ENCODE peak calls at places on chromosomes 11 and 22, in nine cellular contexts. M, J, I, X, Y, S, A, H and F are unnamed samples.

GRCh38 chr22:24968066-24968561 is 15.6 kb downstream of the KIAA1671 start:
- DNase-seq in A (no peak), S (no peak), H (no peak), Y (no peak), J (peak; percentile 29), M (no peak), I (no peak), X (no peak), F (no peak)

GRCh38 chr11:73326929-73327811 is 19.1 kb downstream of the ARHGEF17 start:
- DNase-seq in I (no peak), A (no peak), J (no peak), H (no peak), X (no peak), Y (no peak), M (no peak), S (no peak), F (peak; percentile 52)

GRCh38 chr11:122717264-122717867 is 61.8 kb downstream of the UBASH3B start:
- DNase-seq in I (no peak), A (no peak), M (no peak), S (peak; percentile 69), H (no peak), Y (no peak), J (no peak), X (no peak), F (no peak)

GRCh38 chr11:47121731-47122130 is 54.9 kb downstream of the ARFGAP2 start:
- DNase-seq in J (no peak), S (no peak), X (no peak), M (no peak), Y (no peak), I (no peak), A (no peak), H (no peak), F (no peak)

GRCh38 chr22:47392054-47392347 is 629.6 kb downstream of the TBC1D22A start:
- DNase-seq in X (no peak), M (no peak), J (no peak), A (no peak), Y (no peak), S (no peak), H (no peak), I (no peak), F (no peak)

GRCh38 chr11:128497057-128497957 is 90.1 kb downstream of the ETS1 start:
- DNase-seq in I (peak; percentile 96), A (peak; percentile 61), S (no peak), J (no peak), M (no peak), Y (no peak), H (no peak), X (no peak), F (peak; percentile 99)

GRCh38 chr11:97657852-97658251 is 1268.0 kb downstream of the JRKL start:
- DNase-seq in J (no peak), X (no peak), A (no peak), Y (no peak), S (no peak), H (no peak), M (no peak), I (no peak), F (no peak)

GRCh38 chr11:27698872-27699241 is 1.4 kb downstream of the BDNF start:
- DNase-seq in A (peak; percentile 80), I (peak; percentile 77), H (no peak), S (no peak), Y (peak; percentile 84), M (peak; percentile 88), X (no peak), J (peak; percentile 78), F (peak; percentile 94)

GRCh38 chr22:46661221-46661851 is 41.1 kb downstream of the GRAMD4 start:
- DNase-seq in J (no peak), I (no peak), H (no peak), Y (no peak), A (peak; percentile 38), X (peak; percentile 51), M (no peak), S (no peak), F (peak; percentile 28)

GRCh38 chr11:123653997-123654565 is 343 bp downstream of the SCN3B start:
- DNase-seq in J (peak; percentile 51), X (peak; percentile 4), H (no peak), A (peak; percentile 45), I (no peak), M (no peak), Y (peak; percentile 69), S (peak; percentile 47), F (peak; percentile 53)

GRCh38 chr22:26553056-26553752 is 36.7 kb downstream of the TPST2 start:
- DNase-seq in M (no peak), S (no peak), A (peak; percentile 55), X (no peak), H (no peak), J (no peak), I (peak; percentile 67), Y (no peak), F (peak; percentile 94)

GRCh38 chr11:69307871-69308381 is 14.0 kb downstream of the MYEOV start:
- DNase-seq in Y (no peak), A (no peak), S (no peak), H (no peak), J (no peak), M (peak; percentile 44), X (no peak), I (no peak), F (no peak)

GRCh38 chr11:47667135-47667534 is 24.8 kb upstream of the MTCH2 start:
- DNase-seq in X (no peak), H (no peak), M (no peak), A (no peak), S (no peak), Y (no peak), J (no peak), I (no peak), F (no peak)

GRCh38 chr22:41998361-41999261 is at the start of gene WBP2NL:
- DNase-seq in I (peak; percentile 5), M (peak; percentile 81), Y (no peak), A (no peak), H (no peak), S (peak; percentile 91), X (peak; percentile 82), J (peak; percentile 79), F (peak; percentile 66)

GRCh38 chr11:129323896-129324522 is 51.6 kb upstream of the BARX2 start:
- DNase-seq in Y (no peak), I (peak; percentile 10), S (no peak), X (no peak), H (no peak), A (no peak), M (no peak), J (peak; percentile 29), F (peak; percentile 16)

GRCh38 chr11:3111919-3112690 is 53.0 kb downstream of the OSBPL5 start:
- DNase-seq in I (peak; percentile 44), A (no peak), H (no peak), S (no peak), M (no peak), J (no peak), Y (no peak), X (no peak), F (peak; percentile 64)

GRCh38 chr11:114015117-114015516 is 40.2 kb downstream of the HTR3A start:
- DNase-seq in H (no peak), Y (no peak), J (no peak), X (no peak), A (no peak), I (no peak), S (no peak), M (no peak), F (no peak)

GRCh38 chr11:45390407-45390806 is 104.3 kb upstream of the SYT13 start:
- DNase-seq in S (no peak), I (peak; percentile 44), Y (no peak), H (no peak), J (no peak), X (no peak), M (no peak), A (no peak), F (no peak)

GRCh38 chr22:49094151-49094550 is 733.5 kb downstream of the BRD1 start:
- DNase-seq in H (no peak), J (no peak), X (no peak), A (no peak), M (no peak), Y (no peak), S (no peak), I (no peak), F (no peak)

GRCh38 chr22:32964411-32965057 is 93.6 kb downstream of the SYN3 start:
- DNase-seq in M (no peak), S (no peak), Y (no peak), J (no peak), I (no peak), X (no peak), A (no peak), H (no peak), F (no peak)

GRCh38 chr11:64747961-64748715 is 4.2 kb upstream of the RASGRP2 start:
- DNase-seq in S (peak; percentile 27), A (no peak), I (peak; percentile 72), H (no peak), M (no peak), J (no peak), Y (no peak), X (no peak), F (peak; percentile 92)

GRCh38 chr22:21710156-21710555 is 25.4 kb downstream of the YPEL1 start:
- DNase-seq in S (no peak), Y (no peak), H (no peak), X (no peak), A (no peak), J (no peak), I (no peak), M (no peak), F (no peak)

GRCh38 chr11:103047837-103048236 is 44.1 kb downstream of the DCUN1D5 start:
- DNase-seq in H (no peak), A (no peak), J (no peak), S (no peak), X (no peak), Y (no peak), M (no peak), I (no peak), F (peak; percentile 32)

GRCh38 chr11:104852811-104853210 is 45.4 kb downstream of the CASP12 start:
- DNase-seq in X (no peak), A (no peak), S (no peak), J (no peak), H (no peak), I (no peak), Y (no peak), M (no peak), F (peak; percentile 6)

GRCh38 chr11:24513837-24514594 is 17.2 kb downstream of the LUZP2 start:
- DNase-seq in S (no peak), X (no peak), A (no peak), Y (no peak), J (no peak), M (no peak), H (no peak), I (no peak), F (no peak)

GRCh38 chr11:68150029-68150428 is 28.8 kb upstream of the CHKA start:
- DNase-seq in Y (no peak), I (no peak), J (no peak), A (peak; percentile 57), M (no peak), S (no peak), H (no peak), X (no peak), F (no peak)

GRCh38 chr11:73200256-73200655 is 17.8 kb upstream of the P2RY2 start:
- DNase-seq in H (no peak), X (no peak), I (no peak), M (peak; percentile 53), S (no peak), Y (no peak), J (no peak), A (no peak), F (no peak)

GRCh38 chr11:35165416-35166368 is 26.7 kb downstream of the CD44 start:
- DNase-seq in S (no peak), I (peak; percentile 71), A (no peak), J (no peak), M (no peak), H (no peak), X (peak; percentile 81), Y (no peak), F (peak; percentile 74)

GRCh38 chr22:33605201-33605600 is 315.1 kb downstream of the LARGE1 start:
- DNase-seq in X (no peak), M (no peak), Y (no peak), H (no peak), S (no peak), J (no peak), I (peak; percentile 37), A (no peak), F (peak; percentile 56)

GRCh38 chr11:79439893-79440450 is 858 bp downstream of the TENM4 start:
- DNase-seq in J (no peak), A (no peak), H (no peak), I (no peak), M (peak; percentile 71), X (no peak), S (peak; percentile 54), Y (peak; percentile 45), F (no peak)

GRCh38 chr11:12813371-12814225 is 139.4 kb downstream of the TEAD1 start:
- DNase-seq in J (peak; percentile 24), A (no peak), H (no peak), Y (no peak), M (no peak), X (no peak), I (no peak), S (no peak), F (peak; percentile 62)